ENCODE peak calls at places on chromosomes 4 and X, in nine cellular contexts. T is mammary epithelial cell, O is uterus, X is pancreas, W is GM23338, P is fibroblast of lung, Z is cardiac muscle cell, G is SK-N-SH, B is transverse colon. M is an unnamed sample. For H3K4me1, the result is how much of the 10 kb centered on the place peaks cover.

GRCh38 chrX:46838974-46839480 is 2.2 kb downstream of the RP2 start:
- DNase-seq in T (no peak), O (no peak), X (no peak), W (no peak), P (no peak), Z (no peak), G (no peak), B (no peak), M (no peak)

GRCh38 chr4:10281996-10282395 is 165.4 kb upstream of the WDR1 start:
- DNase-seq in T (peak), O (no peak), X (no peak), W (no peak), P (no peak), Z (no peak), G (no peak), B (no peak), M (no peak)

GRCh38 chr4:67006791-67007190 is 538.5 kb downstream of the CENPC start:
- DNase-seq in T (no peak), O (no peak), X (no peak), W (no peak), P (no peak), Z (no peak), G (no peak), B (no peak), M (no peak)

GRCh38 chr4:149063007-149063406 is 620.8 kb upstream of the NR3C2 start:
- DNase-seq in T (no peak), O (no peak), X (no peak), W (no peak), P (no peak), Z (no peak), G (no peak), B (no peak), M (no peak)

GRCh38 chr4:55397024-55397520 is 1.3 kb downstream of the TMEM165 start:
- DNase-seq in T (peak), O (peak), X (no peak), W (no peak), P (no peak), Z (no peak), G (peak), B (no peak), M (peak)

GRCh38 chr4:113872426-113873260 is 106.8 kb downstream of the ARSJ start:
- DNase-seq in T (no peak), O (no peak), X (no peak), W (no peak), P (no peak), Z (no peak), G (no peak), B (no peak), M (no peak)

GRCh38 chr4:88533937-88534750 is 10.6 kb upstream of the PYURF start:
- DNase-seq in T (peak), O (no peak), X (no peak), W (peak), P (peak), Z (no peak), G (no peak), B (no peak), M (no peak)

GRCh38 chr4:112284662-112285411 is 867 bp downstream of the TIFA start:
- DNase-seq in T (peak), O (no peak), X (peak), W (no peak), P (peak), Z (no peak), G (peak), B (peak), M (peak)

GRCh38 chr4:188246488-188246887 is 107.2 kb downstream of the TRIML1 start:
- DNase-seq in T (no peak), O (no peak), X (no peak), W (peak), P (peak), Z (no peak), G (no peak), B (no peak), M (peak)

GRCh38 chr4:113043591-113043990 is 5.9 kb upstream of the ANK2 start:
- DNase-seq in T (no peak), O (no peak), X (no peak), W (no peak), P (no peak), Z (no peak), G (no peak), B (no peak), M (no peak)

GRCh38 chrX:107677909-107678308 is 49.6 kb downstream of the PRPS1 start:
- DNase-seq in T (no peak), O (no peak), X (no peak), W (no peak), P (no peak), Z (no peak), G (no peak), B (no peak), M (no peak)

GRCh38 chr4:100981447-100982204 is 365.7 kb downstream of the PPP3CA start:
- DNase-seq in T (peak), O (no peak), X (no peak), W (no peak), P (peak), Z (no peak), G (no peak), B (no peak), M (no peak)

GRCh38 chr4:131584587-131584986 is 1564.5 kb upstream of the PCDH10 start:
- DNase-seq in T (peak), O (no peak), X (no peak), W (no peak), P (no peak), Z (no peak), G (no peak), B (no peak), M (no peak)

GRCh38 chr4:6532102-6532501 is 42.9 kb upstream of the MAN2B2 start:
- DNase-seq in T (no peak), O (no peak), X (no peak), W (no peak), P (no peak), Z (no peak), G (no peak), B (no peak), M (no peak)

GRCh38 chrX:41785685-41786084 is 61.7 kb downstream of the GPR82 start:
- DNase-seq in T (peak), O (no peak), X (no peak), W (no peak), P (peak), Z (no peak), G (no peak), B (no peak), M (no peak)

GRCh38 chrX:23898412-23898959 is 9.3 kb downstream of the APOO start:
- DNase-seq in T (peak), O (no peak), X (no peak), W (no peak), P (peak), Z (no peak), G (no peak), B (no peak), M (no peak)

GRCh38 chr4:147678796-147679549 is 5.0 kb downstream of the PRMT9 start:
- DNase-seq in T (no peak), O (no peak), X (no peak), W (peak), P (peak), Z (peak), G (no peak), B (no peak), M (no peak)

GRCh38 chrX:11190745-11191510 is 79.8 kb downstream of the HCCS start:
- DNase-seq in T (peak), O (no peak), X (peak), W (no peak), P (no peak), Z (peak), G (no peak), B (peak), M (no peak)

DNA sequence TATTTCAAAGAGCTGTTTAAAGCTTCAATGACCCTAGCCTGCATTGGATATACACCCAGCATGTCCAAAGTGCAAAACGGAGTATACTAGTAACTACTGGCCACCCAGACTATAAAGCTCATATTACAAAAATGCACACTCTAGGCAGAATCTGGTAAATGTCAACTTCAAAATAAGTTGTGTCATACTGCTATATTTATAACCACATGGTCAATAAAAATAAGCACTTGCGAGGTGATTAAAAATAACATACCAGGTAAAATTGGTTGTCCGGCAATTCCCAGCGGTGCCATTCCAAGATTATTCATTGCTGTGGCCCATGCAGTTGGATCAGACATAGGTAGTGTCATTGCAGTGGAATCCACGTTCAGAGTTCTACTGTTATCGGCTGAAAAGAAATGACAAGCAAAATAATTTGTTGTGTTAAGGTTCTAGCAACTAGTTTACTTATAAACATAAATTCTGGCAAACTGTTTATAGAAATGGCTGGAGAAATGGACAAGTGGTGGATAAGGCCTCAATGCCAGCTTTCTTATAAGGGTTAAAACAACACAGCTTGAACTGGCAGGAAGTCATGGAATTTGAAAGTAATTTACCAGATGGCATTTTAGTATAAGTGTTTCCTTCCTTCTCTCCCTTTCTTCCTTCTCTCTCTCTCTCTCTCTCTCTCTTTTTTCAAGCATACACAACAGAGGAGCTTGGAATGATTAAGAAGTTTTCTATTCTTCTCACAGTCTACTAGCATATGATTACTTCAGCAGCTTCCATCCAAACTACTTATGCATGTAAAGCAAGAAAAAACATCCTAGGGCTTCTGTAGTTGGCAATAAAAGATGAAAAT is 199.9 kb downstream of the ENOX2 start:
- DNase-seq in T (no peak), O (no peak), X (no peak), W (no peak), P (peak), Z (no peak), G (no peak), B (no peak), M (no peak)
- H3K4me1 ChIP-seq in T (under half), O (under half), X (under half), W (under half), P (under half), Z (under half), G (under half), B (under half), M (under half)

GRCh38 chrX:12953420-12953819 is 21.5 kb upstream of the TMSB4X start:
- DNase-seq in T (no peak), O (no peak), X (no peak), W (no peak), P (no peak), Z (no peak), G (no peak), B (no peak), M (no peak)

GRCh38 chrX:12956704-12957541 is 18.0 kb upstream of the TMSB4X start:
- DNase-seq in T (peak), O (no peak), X (no peak), W (peak), P (peak), Z (no peak), G (peak), B (no peak), M (no peak)

GRCh38 chrX:12954376-12954775 is 20.5 kb upstream of the TMSB4X start:
- DNase-seq in T (no peak), O (no peak), X (no peak), W (no peak), P (no peak), Z (no peak), G (no peak), B (no peak), M (no peak)

GRCh38 chrX:12955882-12956703 is 18.8 kb upstream of the TMSB4X start:
- DNase-seq in T (peak), O (peak), X (no peak), W (no peak), P (peak), Z (no peak), G (no peak), B (peak), M (no peak)

GRCh38 chrX:12954981-12955380 is 19.9 kb upstream of the TMSB4X start:
- DNase-seq in T (no peak), O (no peak), X (no peak), W (no peak), P (no peak), Z (no peak), G (no peak), B (no peak), M (no peak)
- H3K4me1 ChIP-seq in T (under half), O (under half), X (under half), W (under half), P (under half), Z (under half), G (under half), B (under half), M (under half)

DNA sequence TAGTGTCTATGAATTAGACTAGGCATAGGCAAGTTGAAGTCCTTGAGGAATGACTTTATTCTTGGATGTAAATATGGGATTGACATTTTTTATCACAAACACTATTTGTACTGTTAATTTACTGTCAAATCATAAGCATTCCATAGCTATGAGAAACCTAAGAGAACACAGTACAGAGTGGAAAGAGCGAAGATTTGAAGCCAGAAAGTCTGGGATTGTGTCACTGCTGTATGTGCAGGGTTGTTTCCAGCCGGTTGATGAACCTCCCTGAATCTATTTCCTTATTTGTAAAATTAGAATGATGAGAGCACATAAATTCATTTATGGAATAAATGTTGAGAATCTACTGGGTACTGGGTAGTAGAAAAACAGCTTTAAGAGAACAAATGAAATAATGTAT is 14.3 kb upstream of the KLHL5 start:
- DNase-seq in T (no peak), O (no peak), X (no peak), W (no peak), P (no peak), Z (no peak), G (no peak), B (no peak), M (no peak)
- H3K4me1 ChIP-seq in T (under half), O (under half), X (under half), W (under half), P (under half), Z (under half), G (under half), B (under half), M (under half)

GRCh38 chr4:17336069-17336468 is 175.8 kb downstream of the QDPR start:
- DNase-seq in T (no peak), O (no peak), X (no peak), W (no peak), P (no peak), Z (no peak), G (no peak), B (no peak), M (no peak)
- H3K4me1 ChIP-seq in T (under half), O (under half), X (under half), W (under half), P (under half), Z (under half), G (under half), B (under half), M (under half)

DNA sequence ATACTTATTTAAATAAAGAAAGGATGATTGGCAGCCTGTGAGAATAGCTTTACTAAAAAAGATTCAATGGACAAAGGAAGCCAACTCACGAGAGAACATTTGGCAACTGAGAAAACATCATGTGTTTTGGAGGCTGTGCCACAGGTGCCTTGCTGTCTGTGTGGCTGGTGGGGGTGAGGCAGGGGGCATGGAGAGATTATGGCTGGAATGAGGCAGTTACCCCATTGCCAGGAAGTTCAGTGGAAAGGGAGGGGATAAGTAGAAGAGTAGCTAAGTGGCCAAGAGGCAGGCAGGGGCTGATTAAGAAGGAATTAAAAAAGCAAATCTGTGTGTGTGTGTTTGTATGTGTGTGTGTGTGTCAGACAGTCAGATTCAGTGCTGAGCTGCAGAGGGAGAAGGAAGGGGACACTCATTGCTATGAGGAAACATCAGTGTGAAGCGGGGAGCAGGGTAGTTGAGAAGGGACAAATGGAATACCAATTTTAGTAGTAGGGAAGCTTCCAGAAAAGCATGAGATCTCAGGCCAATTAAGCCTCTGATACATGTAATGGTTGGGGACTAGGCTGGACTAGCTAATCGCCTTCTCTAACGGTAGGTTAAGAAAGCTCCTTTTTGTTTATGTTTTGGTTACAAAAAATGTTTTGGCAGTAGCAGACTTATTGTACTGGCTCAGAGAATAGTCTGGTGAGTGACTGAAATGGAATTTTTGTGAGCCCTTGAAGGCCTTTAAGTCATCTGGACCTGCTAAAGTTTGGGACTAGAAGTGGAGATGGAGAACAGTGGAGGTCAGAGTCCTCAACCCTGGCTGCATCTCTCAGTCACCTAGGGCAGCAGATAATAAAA is 18.5 kb downstream of the TMEM164 start:
- DNase-seq in T (no peak), O (no peak), X (no peak), W (no peak), P (peak), Z (no peak), G (no peak), B (no peak), M (no peak)
- H3K4me1 ChIP-seq in T (under half), O (under half), X (under half), W (under half), P (under half), Z (under half), G (under half), B (under half), M (under half)

M was measured in HAP-1.